ENCODE peak calls at places on chromosomes 12 and 14, in ten cellular contexts. One of them, this sample, is unnamed.

GRCh38 chr12:57219993-57220728 is 3.6 kb downstream of the NXPH4 start:
- DNase-seq in tibial artery: no peak
- DNase-seq in SK-MEL-5: no peak
- DNase-seq in HEK293T: no peak
- DNase-seq in putamen: no peak
- DNase-seq in NCI-H774: no peak
- DNase-seq in lower lobe of right lung: no peak
- DNase-seq in thoracic aorta: no peak
- DNase-seq in NCI-H1694: no peak
- DNase-seq in GM12865: no peak
- DNase-seq in this sample: no peak

GRCh38 chr14:26531894-26532293 is 65.9 kb downstream of the NOVA1 start:
- DNase-seq in tibial artery: no peak
- DNase-seq in GM12865: no peak
- DNase-seq in SK-MEL-5: no peak
- DNase-seq in HEK293T: no peak
- DNase-seq in NCI-H774: no peak
- DNase-seq in putamen: no peak
- DNase-seq in lower lobe of right lung: no peak
- DNase-seq in thoracic aorta: no peak
- DNase-seq in NCI-H1694: no peak
- DNase-seq in this sample: no peak

GRCh38 chr12:116135209-116135930 is 142.1 kb downstream of the MED13L start:
- DNase-seq in SK-MEL-5: peak
- DNase-seq in lower lobe of right lung: no peak
- DNase-seq in HEK293T: no peak
- DNase-seq in NCI-H774: no peak
- DNase-seq in tibial artery: no peak
- DNase-seq in thoracic aorta: no peak
- DNase-seq in NCI-H1694: no peak
- DNase-seq in GM12865: no peak
- DNase-seq in putamen: no peak
- DNase-seq in this sample: no peak

GRCh38 chr12:57243521-57244305 is 7.3 kb downstream of the STAC3 start:
- DNase-seq in SK-MEL-5: peak
- DNase-seq in GM12865: peak
- DNase-seq in thoracic aorta: no peak
- DNase-seq in lower lobe of right lung: peak
- DNase-seq in putamen: no peak
- DNase-seq in NCI-H1694: peak
- DNase-seq in tibial artery: peak
- DNase-seq in NCI-H774: peak
- DNase-seq in HEK293T: peak
- DNase-seq in this sample: peak

GRCh38 chr12:102167821-102168605 is 29.6 kb downstream of the PMCH start:
- DNase-seq in GM12865: peak
- DNase-seq in lower lobe of right lung: no peak
- DNase-seq in SK-MEL-5: no peak
- DNase-seq in NCI-H774: no peak
- DNase-seq in putamen: no peak
- DNase-seq in tibial artery: no peak
- DNase-seq in NCI-H1694: no peak
- DNase-seq in HEK293T: no peak
- DNase-seq in thoracic aorta: no peak
- DNase-seq in this sample: no peak

GRCh38 chr12:126588586-126589249 is 1523.5 kb downstream of the AACS start:
- DNase-seq in thoracic aorta: no peak
- DNase-seq in putamen: no peak
- DNase-seq in SK-MEL-5: no peak
- DNase-seq in HEK293T: no peak
- DNase-seq in NCI-H1694: no peak
- DNase-seq in NCI-H774: no peak
- DNase-seq in GM12865: no peak
- DNase-seq in lower lobe of right lung: no peak
- DNase-seq in tibial artery: no peak
- DNase-seq in this sample: no peak

GRCh38 chr12:132546647-132547046 is 56.7 kb downstream of the FBRSL1 start:
- DNase-seq in HEK293T: no peak
- DNase-seq in tibial artery: no peak
- DNase-seq in thoracic aorta: no peak
- DNase-seq in lower lobe of right lung: no peak
- DNase-seq in GM12865: no peak
- DNase-seq in NCI-H1694: no peak
- DNase-seq in SK-MEL-5: no peak
- DNase-seq in NCI-H774: no peak
- DNase-seq in putamen: no peak
- DNase-seq in this sample: no peak

GRCh38 chr14:52299692-52300278 is 14.3 kb upstream of the PTGER2 start:
- DNase-seq in NCI-H774: no peak
- DNase-seq in GM12865: peak
- DNase-seq in thoracic aorta: no peak
- DNase-seq in tibial artery: no peak
- DNase-seq in HEK293T: peak
- DNase-seq in putamen: peak
- DNase-seq in SK-MEL-5: peak
- DNase-seq in lower lobe of right lung: no peak
- DNase-seq in NCI-H1694: peak
- DNase-seq in this sample: peak

GRCh38 chr14:34081126-34081575 is 130.3 kb upstream of the EGLN3 start:
- DNase-seq in NCI-H1694: no peak
- DNase-seq in lower lobe of right lung: no peak
- DNase-seq in thoracic aorta: no peak
- DNase-seq in tibial artery: no peak
- DNase-seq in HEK293T: no peak
- DNase-seq in putamen: no peak
- DNase-seq in GM12865: no peak
- DNase-seq in SK-MEL-5: no peak
- DNase-seq in NCI-H774: no peak
- DNase-seq in this sample: peak

GRCh38 chr14:61174395-61175386 is 106.4 kb downstream of the TMEM30B start:
- DNase-seq in lower lobe of right lung: no peak
- DNase-seq in putamen: no peak
- DNase-seq in SK-MEL-5: no peak
- DNase-seq in NCI-H774: no peak
- DNase-seq in HEK293T: no peak
- DNase-seq in NCI-H1694: no peak
- DNase-seq in thoracic aorta: no peak
- DNase-seq in tibial artery: no peak
- DNase-seq in GM12865: no peak
- DNase-seq in this sample: no peak

GRCh38 chr12:19712041-19712440 is 272.7 kb downstream of the AEBP2 start:
- DNase-seq in tibial artery: no peak
- DNase-seq in HEK293T: no peak
- DNase-seq in SK-MEL-5: no peak
- DNase-seq in putamen: no peak
- DNase-seq in NCI-H774: no peak
- DNase-seq in NCI-H1694: no peak
- DNase-seq in thoracic aorta: no peak
- DNase-seq in GM12865: no peak
- DNase-seq in lower lobe of right lung: no peak
- DNase-seq in this sample: no peak

GRCh38 chr12:6606331-6607131 is 648 bp downstream of the CHD4 start:
- DNase-seq in lower lobe of right lung: peak
- DNase-seq in SK-MEL-5: peak
- DNase-seq in tibial artery: peak
- DNase-seq in thoracic aorta: peak
- DNase-seq in putamen: peak
- DNase-seq in GM12865: peak
- DNase-seq in NCI-H774: peak
- DNase-seq in HEK293T: peak
- DNase-seq in NCI-H1694: no peak
- DNase-seq in this sample: peak

GRCh38 chr12:89864419-89864818 is 155.8 kb upstream of the ATP2B1 start:
- DNase-seq in thoracic aorta: no peak
- DNase-seq in GM12865: no peak
- DNase-seq in NCI-H1694: no peak
- DNase-seq in lower lobe of right lung: no peak
- DNase-seq in NCI-H774: no peak
- DNase-seq in HEK293T: no peak
- DNase-seq in SK-MEL-5: no peak
- DNase-seq in putamen: no peak
- DNase-seq in tibial artery: no peak
- DNase-seq in this sample: no peak

GRCh38 chr12:67498981-67499380 is 149.6 kb upstream of the DYRK2 start:
- DNase-seq in NCI-H774: no peak
- DNase-seq in SK-MEL-5: no peak
- DNase-seq in NCI-H1694: no peak
- DNase-seq in GM12865: no peak
- DNase-seq in lower lobe of right lung: no peak
- DNase-seq in HEK293T: no peak
- DNase-seq in thoracic aorta: no peak
- DNase-seq in tibial artery: no peak
- DNase-seq in putamen: no peak
- DNase-seq in this sample: no peak

GRCh38 chr12:85445060-85445938 is 165.3 kb downstream of the ALX1 start:
- DNase-seq in tibial artery: no peak
- DNase-seq in GM12865: no peak
- DNase-seq in HEK293T: no peak
- DNase-seq in putamen: no peak
- DNase-seq in SK-MEL-5: no peak
- DNase-seq in thoracic aorta: no peak
- DNase-seq in lower lobe of right lung: no peak
- DNase-seq in NCI-H774: no peak
- DNase-seq in NCI-H1694: no peak
- DNase-seq in this sample: no peak

GRCh38 chr12:27779837-27780611 is at the start of the genes KLHL42 and MANSC4:
- DNase-seq in lower lobe of right lung: peak
- DNase-seq in NCI-H1694: peak
- DNase-seq in NCI-H774: peak
- DNase-seq in SK-MEL-5: peak
- DNase-seq in tibial artery: peak
- DNase-seq in GM12865: peak
- DNase-seq in putamen: peak
- DNase-seq in HEK293T: peak
- DNase-seq in thoracic aorta: peak
- DNase-seq in this sample: peak

GRCh38 chr12:63889721-63890509 is 45.4 kb downstream of the SRGAP1 start:
- DNase-seq in lower lobe of right lung: no peak
- DNase-seq in thoracic aorta: no peak
- DNase-seq in putamen: peak
- DNase-seq in NCI-H774: no peak
- DNase-seq in SK-MEL-5: no peak
- DNase-seq in tibial artery: no peak
- DNase-seq in GM12865: no peak
- DNase-seq in HEK293T: no peak
- DNase-seq in NCI-H1694: no peak
- DNase-seq in this sample: no peak

GRCh38 chr12:113252494-113252893 is 31.2 kb downstream of the TPCN1 start:
- DNase-seq in thoracic aorta: no peak
- DNase-seq in NCI-H774: no peak
- DNase-seq in SK-MEL-5: no peak
- DNase-seq in tibial artery: no peak
- DNase-seq in putamen: no peak
- DNase-seq in HEK293T: no peak
- DNase-seq in lower lobe of right lung: no peak
- DNase-seq in NCI-H1694: peak
- DNase-seq in GM12865: no peak
- DNase-seq in this sample: no peak

GRCh38 chr14:74475678-74476077 is 17.4 kb downstream of the NPC2 start:
- DNase-seq in NCI-H774: no peak
- DNase-seq in thoracic aorta: no peak
- DNase-seq in NCI-H1694: no peak
- DNase-seq in SK-MEL-5: no peak
- DNase-seq in tibial artery: no peak
- DNase-seq in HEK293T: no peak
- DNase-seq in lower lobe of right lung: no peak
- DNase-seq in putamen: no peak
- DNase-seq in GM12865: no peak
- DNase-seq in this sample: no peak

GRCh38 chr12:71730936-71731335 is 23.7 kb upstream of the RAB21 start:
- DNase-seq in HEK293T: no peak
- DNase-seq in NCI-H774: no peak
- DNase-seq in thoracic aorta: no peak
- DNase-seq in lower lobe of right lung: no peak
- DNase-seq in putamen: no peak
- DNase-seq in NCI-H1694: no peak
- DNase-seq in GM12865: no peak
- DNase-seq in SK-MEL-5: no peak
- DNase-seq in tibial artery: no peak
- DNase-seq in this sample: no peak

GRCh38 chr12:72330291-72330690 is 58.1 kb downstream of the TRHDE start:
- DNase-seq in SK-MEL-5: no peak
- DNase-seq in HEK293T: peak
- DNase-seq in thoracic aorta: no peak
- DNase-seq in NCI-H774: no peak
- DNase-seq in GM12865: no peak
- DNase-seq in lower lobe of right lung: no peak
- DNase-seq in tibial artery: no peak
- DNase-seq in NCI-H1694: no peak
- DNase-seq in putamen: no peak
- DNase-seq in this sample: no peak

GRCh38 chr12:112686373-112686772 is 105.2 kb upstream of the RPH3A start:
- DNase-seq in tibial artery: no peak
- DNase-seq in NCI-H1694: peak
- DNase-seq in HEK293T: no peak
- DNase-seq in lower lobe of right lung: no peak
- DNase-seq in putamen: no peak
- DNase-seq in thoracic aorta: no peak
- DNase-seq in GM12865: no peak
- DNase-seq in NCI-H774: peak
- DNase-seq in SK-MEL-5: peak
- DNase-seq in this sample: peak

GRCh38 chr14:84483072-84483410 is 1046.9 kb upstream of the FLRT2 start:
- DNase-seq in HEK293T: no peak
- DNase-seq in SK-MEL-5: no peak
- DNase-seq in putamen: no peak
- DNase-seq in lower lobe of right lung: no peak
- DNase-seq in tibial artery: no peak
- DNase-seq in NCI-H774: no peak
- DNase-seq in NCI-H1694: no peak
- DNase-seq in thoracic aorta: no peak
- DNase-seq in GM12865: no peak
- DNase-seq in this sample: no peak

GRCh38 chr12:128245106-128245505 is 21.9 kb upstream of the TMEM132C start:
- DNase-seq in SK-MEL-5: no peak
- DNase-seq in thoracic aorta: no peak
- DNase-seq in lower lobe of right lung: no peak
- DNase-seq in GM12865: no peak
- DNase-seq in NCI-H1694: no peak
- DNase-seq in NCI-H774: no peak
- DNase-seq in putamen: no peak
- DNase-seq in HEK293T: no peak
- DNase-seq in tibial artery: no peak
- DNase-seq in this sample: no peak

GRCh38 chr14:76968621-76969063 is 59.9 kb downstream of the IRF2BPL start:
- DNase-seq in putamen: no peak
- DNase-seq in SK-MEL-5: no peak
- DNase-seq in NCI-H774: peak
- DNase-seq in tibial artery: no peak
- DNase-seq in thoracic aorta: no peak
- DNase-seq in HEK293T: no peak
- DNase-seq in lower lobe of right lung: no peak
- DNase-seq in NCI-H1694: no peak
- DNase-seq in GM12865: no peak
- DNase-seq in this sample: no peak

GRCh38 chr12:52207895-52208294 is 16.1 kb upstream of the KRT80 start:
- DNase-seq in thoracic aorta: no peak
- DNase-seq in SK-MEL-5: no peak
- DNase-seq in tibial artery: peak
- DNase-seq in GM12865: no peak
- DNase-seq in lower lobe of right lung: peak
- DNase-seq in HEK293T: no peak
- DNase-seq in NCI-H774: peak
- DNase-seq in putamen: no peak
- DNase-seq in NCI-H1694: peak
- DNase-seq in this sample: peak

GRCh38 chr14:97776890-97777564 is 979.8 kb downstream of the VRK1 start:
- DNase-seq in thoracic aorta: no peak
- DNase-seq in HEK293T: no peak
- DNase-seq in putamen: no peak
- DNase-seq in lower lobe of right lung: no peak
- DNase-seq in GM12865: peak
- DNase-seq in tibial artery: no peak
- DNase-seq in SK-MEL-5: no peak
- DNase-seq in NCI-H1694: no peak
- DNase-seq in NCI-H774: no peak
- DNase-seq in this sample: no peak

GRCh38 chr14:56119221-56119967 is 1.2 kb downstream of the PELI2 start:
- DNase-seq in putamen: peak
- DNase-seq in lower lobe of right lung: peak
- DNase-seq in thoracic aorta: no peak
- DNase-seq in SK-MEL-5: no peak
- DNase-seq in HEK293T: peak
- DNase-seq in NCI-H774: no peak
- DNase-seq in GM12865: peak
- DNase-seq in NCI-H1694: no peak
- DNase-seq in tibial artery: peak
- DNase-seq in this sample: peak

This sample was measured in cerebellar cortex.